ENCODE peak calls at places on chromosomes 12 and 14, in four cellular contexts. One of them, this sample, is unnamed.

GRCh38 chr12:86838709-86839108 is 582.5 kb upstream of the MGAT4C start:
- DNase-seq in heart left ventricle: no peak
- DNase-seq in CD4-positive, alpha-beta T cell: no peak
- DNase-seq in vagina: no peak
- DNase-seq in this sample: no peak

GRCh38 chr12:111242190-111242589 is 126.7 kb downstream of the PHETA1 start:
- DNase-seq in vagina: no peak
- DNase-seq in CD4-positive, alpha-beta T cell: no peak
- DNase-seq in heart left ventricle: no peak
- DNase-seq in this sample: no peak

GRCh38 chr12:11031307-11031706 is at the start of gene TAS2R31:
- DNase-seq in CD4-positive, alpha-beta T cell: no peak
- DNase-seq in heart left ventricle: no peak
- DNase-seq in vagina: no peak
- DNase-seq in this sample: no peak

GRCh38 chr14:93962701-93963601 is 13.4 kb downstream of the ASB2 start:
- DNase-seq in heart left ventricle: no peak
- DNase-seq in vagina: no peak
- DNase-seq in CD4-positive, alpha-beta T cell: peak
- DNase-seq in this sample: no peak

GRCh38 chr14:104968153-104968527 is 10.0 kb downstream of the AHNAK2 start:
- DNase-seq in heart left ventricle: peak
- DNase-seq in CD4-positive, alpha-beta T cell: no peak
- DNase-seq in vagina: no peak
- DNase-seq in this sample: peak

GRCh38 chr14:73896521-73896920 is 9.9 kb downstream of the ZNF410 start:
- DNase-seq in heart left ventricle: no peak
- DNase-seq in vagina: no peak
- DNase-seq in CD4-positive, alpha-beta T cell: no peak
- DNase-seq in this sample: no peak

GRCh38 chr12:4910502-4911315 is 1.0 kb downstream of the KCNA1 start:
- DNase-seq in heart left ventricle: no peak
- DNase-seq in CD4-positive, alpha-beta T cell: no peak
- DNase-seq in vagina: no peak
- DNase-seq in this sample: no peak

GRCh38 chr14:103679351-103679750 is 35.9 kb downstream of the XRCC3 start:
- DNase-seq in vagina: no peak
- DNase-seq in heart left ventricle: peak
- DNase-seq in CD4-positive, alpha-beta T cell: peak
- DNase-seq in this sample: no peak

GRCh38 chr14:69882915-69883314 is 3.7 kb downstream of the SMOC1 start:
- DNase-seq in CD4-positive, alpha-beta T cell: no peak
- DNase-seq in vagina: no peak
- DNase-seq in heart left ventricle: no peak
- DNase-seq in this sample: no peak

GRCh38 chr14:95337052-95337595 is 17.4 kb upstream of the CLMN start:
- DNase-seq in vagina: no peak
- DNase-seq in CD4-positive, alpha-beta T cell: no peak
- DNase-seq in heart left ventricle: no peak
- DNase-seq in this sample: no peak

GRCh38 chr12:121602766-121603165 is 21.9 kb upstream of the KDM2B start:
- DNase-seq in heart left ventricle: no peak
- DNase-seq in vagina: no peak
- DNase-seq in CD4-positive, alpha-beta T cell: no peak
- DNase-seq in this sample: no peak

GRCh38 chr12:97148941-97149559 is 242.0 kb downstream of the NEDD1 start:
- DNase-seq in CD4-positive, alpha-beta T cell: peak
- DNase-seq in vagina: no peak
- DNase-seq in heart left ventricle: peak
- DNase-seq in this sample: no peak

GRCh38 chr12:117680311-117680710 is 288.5 kb downstream of the KSR2 start:
- DNase-seq in vagina: no peak
- DNase-seq in heart left ventricle: no peak
- DNase-seq in CD4-positive, alpha-beta T cell: no peak
- DNase-seq in this sample: no peak

GRCh38 chr12:24820872-24821271 is 128.0 kb downstream of the BCAT1 start:
- DNase-seq in heart left ventricle: no peak
- DNase-seq in vagina: no peak
- DNase-seq in CD4-positive, alpha-beta T cell: no peak
- DNase-seq in this sample: no peak

GRCh38 chr14:103108749-103109207 is 14.3 kb downstream of the EXOC3L4 start:
- DNase-seq in heart left ventricle: no peak
- DNase-seq in vagina: no peak
- DNase-seq in CD4-positive, alpha-beta T cell: no peak
- DNase-seq in this sample: no peak

GRCh38 chr14:72714094-72714493 is 179.8 kb downstream of the DPF3 start:
- DNase-seq in heart left ventricle: no peak
- DNase-seq in vagina: no peak
- DNase-seq in CD4-positive, alpha-beta T cell: peak
- DNase-seq in this sample: no peak

GRCh38 chr14:47715330-47715729 is 39.9 kb upstream of the MDGA2 start:
- DNase-seq in CD4-positive, alpha-beta T cell: no peak
- DNase-seq in heart left ventricle: no peak
- DNase-seq in vagina: no peak
- DNase-seq in this sample: no peak

GRCh38 chr12:89085421-89085820 is 266.9 kb downstream of the DUSP6 start:
- DNase-seq in CD4-positive, alpha-beta T cell: no peak
- DNase-seq in vagina: no peak
- DNase-seq in heart left ventricle: peak
- DNase-seq in this sample: no peak

GRCh38 chr12:122064034-122064777 is 14.3 kb upstream of the MLXIP start:
- DNase-seq in heart left ventricle: peak
- DNase-seq in vagina: no peak
- DNase-seq in CD4-positive, alpha-beta T cell: peak
- DNase-seq in this sample: peak

GRCh38 chr12:93805736-93806141 is 128.6 kb downstream of the CRADD start:
- DNase-seq in vagina: no peak
- DNase-seq in heart left ventricle: no peak
- DNase-seq in CD4-positive, alpha-beta T cell: no peak
- DNase-seq in this sample: no peak

GRCh38 chr14:85617799-85618198 is 87.9 kb downstream of the FLRT2 start:
- DNase-seq in heart left ventricle: no peak
- DNase-seq in CD4-positive, alpha-beta T cell: no peak
- DNase-seq in vagina: no peak
- DNase-seq in this sample: no peak

GRCh38 chr14:65241125-65241752 is 138.9 kb upstream of the MAX start:
- DNase-seq in CD4-positive, alpha-beta T cell: no peak
- DNase-seq in heart left ventricle: no peak
- DNase-seq in vagina: no peak
- DNase-seq in this sample: no peak

GRCh38 chr14:65239143-65239672 is 136.9 kb upstream of the MAX start:
- DNase-seq in heart left ventricle: no peak
- DNase-seq in vagina: no peak
- DNase-seq in CD4-positive, alpha-beta T cell: no peak
- DNase-seq in this sample: peak

GRCh38 chr14:65238456-65238855 is 136.1 kb upstream of the MAX start:
- DNase-seq in CD4-positive, alpha-beta T cell: no peak
- DNase-seq in vagina: no peak
- DNase-seq in heart left ventricle: no peak
- DNase-seq in this sample: no peak

GRCh38 chr14:65237956-65238355 is 135.6 kb upstream of the MAX start:
- DNase-seq in CD4-positive, alpha-beta T cell: no peak
- DNase-seq in vagina: no peak
- DNase-seq in heart left ventricle: no peak
- DNase-seq in this sample: no peak

DNA sequence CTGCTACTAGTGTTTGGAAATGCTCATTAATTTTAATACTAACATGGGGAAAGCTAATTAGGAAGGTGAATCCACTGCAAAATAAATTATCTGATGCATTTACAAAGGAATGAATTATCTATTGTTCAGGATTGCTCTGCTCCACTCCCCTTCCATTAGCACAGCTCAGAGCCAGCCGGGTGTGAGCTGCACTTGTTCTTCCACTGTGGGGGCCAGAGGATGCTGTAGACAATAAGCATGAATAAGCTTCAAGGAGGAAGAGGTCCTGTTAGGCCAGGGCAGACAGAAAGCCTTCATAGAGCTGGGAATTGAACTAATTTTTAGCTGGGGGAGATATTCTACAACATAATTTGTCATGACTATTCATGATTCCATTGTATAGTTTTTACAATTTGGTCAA is 137.6 kb upstream of the MAX start:
- DNase-seq in vagina: no peak
- DNase-seq in CD4-positive, alpha-beta T cell: no peak
- DNase-seq in heart left ventricle: no peak
- DNase-seq in this sample: no peak
- H3K27ac ChIP-seq in vagina: no peak
- H3K27ac ChIP-seq in CD4-positive, alpha-beta T cell: no peak
- H3K27ac ChIP-seq in heart left ventricle: no peak
- H3K27ac ChIP-seq in this sample: no peak

GRCh38 chr12:15892645-15893259 is 10.6 kb downstream of the STRAP start:
- DNase-seq in vagina: no peak
- DNase-seq in CD4-positive, alpha-beta T cell: no peak
- DNase-seq in heart left ventricle: no peak
- DNase-seq in this sample: no peak
- TF ChIP-seq CTCF in vagina: no peak
- TF ChIP-seq CTCF in CD4-positive, alpha-beta T cell: no peak
- TF ChIP-seq CTCF in heart left ventricle: no peak
- TF ChIP-seq CTCF in this sample: no peak

GRCh38 chr14:90570463-90570860 is 173.6 kb downstream of the CALM1 start:
- DNase-seq in heart left ventricle: no peak
- DNase-seq in vagina: no peak
- DNase-seq in CD4-positive, alpha-beta T cell: no peak
- DNase-seq in this sample: no peak
- H3K27ac ChIP-seq in heart left ventricle: no peak
- H3K27ac ChIP-seq in vagina: no peak
- H3K27ac ChIP-seq in CD4-positive, alpha-beta T cell: no peak
- H3K27ac ChIP-seq in this sample: no peak

GRCh38 chr12:115949675-115950074 is 327.8 kb downstream of the MED13L start:
- DNase-seq in CD4-positive, alpha-beta T cell: no peak
- DNase-seq in heart left ventricle: no peak
- DNase-seq in vagina: no peak
- DNase-seq in this sample: no peak

GRCh38 chr12:115950959-115951358 is 326.5 kb downstream of the MED13L start:
- DNase-seq in heart left ventricle: no peak
- DNase-seq in CD4-positive, alpha-beta T cell: no peak
- DNase-seq in vagina: no peak
- DNase-seq in this sample: no peak

GRCh38 chr12:115956236-115956635 is 321.3 kb downstream of the MED13L start:
- DNase-seq in CD4-positive, alpha-beta T cell: no peak
- DNase-seq in heart left ventricle: no peak
- DNase-seq in vagina: no peak
- DNase-seq in this sample: no peak

GRCh38 chr12:115953450-115953849 is 324.0 kb downstream of the MED13L start:
- DNase-seq in vagina: no peak
- DNase-seq in CD4-positive, alpha-beta T cell: no peak
- DNase-seq in heart left ventricle: no peak
- DNase-seq in this sample: no peak

DNA sequence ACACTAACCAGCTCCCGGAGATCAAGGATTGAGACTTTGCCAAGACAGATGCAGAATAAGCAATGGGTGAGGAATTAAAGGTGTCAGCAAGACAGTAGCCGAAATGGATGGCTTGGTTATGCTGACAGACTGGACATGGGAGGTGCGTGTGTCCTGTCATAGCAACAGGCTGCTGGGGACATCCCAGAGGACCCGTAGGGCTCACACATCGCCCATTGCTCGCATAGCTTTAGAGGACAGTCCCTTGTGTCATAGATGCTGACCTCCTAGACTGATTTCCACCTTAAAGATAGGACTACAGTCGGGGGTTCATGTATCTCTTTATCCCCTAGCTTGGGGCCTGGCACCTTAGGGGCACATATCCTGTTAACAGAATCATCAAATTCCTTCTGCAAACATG is 324.5 kb downstream of the MED13L start:
- DNase-seq in CD4-positive, alpha-beta T cell: no peak
- DNase-seq in heart left ventricle: no peak
- DNase-seq in vagina: no peak
- DNase-seq in this sample: no peak
- TF ChIP-seq CTCF in CD4-positive, alpha-beta T cell: no peak
- TF ChIP-seq CTCF in heart left ventricle: no peak
- TF ChIP-seq CTCF in vagina: no peak
- TF ChIP-seq CTCF in this sample: no peak

DNA sequence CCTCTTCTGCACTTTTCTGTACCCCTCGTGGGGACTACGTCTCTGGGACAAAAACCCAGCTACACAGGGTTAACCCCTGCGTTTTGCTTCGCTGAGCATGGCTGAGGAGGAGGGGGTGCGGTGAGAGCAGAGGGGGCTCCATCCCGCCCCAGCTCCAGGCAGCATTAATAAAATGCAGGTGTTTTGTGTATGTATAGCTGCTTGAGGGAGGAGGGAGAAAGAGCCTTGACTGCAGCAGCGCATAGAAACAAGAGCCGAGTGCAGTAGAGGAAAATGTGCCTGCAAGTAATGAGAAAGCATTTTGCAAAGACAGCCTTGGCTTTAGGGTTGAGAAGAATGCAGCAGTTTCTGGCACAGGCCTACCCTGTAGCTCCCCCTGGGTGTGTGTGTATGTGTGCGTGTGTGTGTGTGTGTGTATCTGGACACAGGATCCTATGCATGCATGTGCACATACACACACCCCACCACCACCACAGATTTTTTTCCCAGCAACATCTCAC is 103.9 kb downstream of the ZFP36L1 start:
- DNase-seq in heart left ventricle: no peak
- DNase-seq in vagina: no peak
- DNase-seq in CD4-positive, alpha-beta T cell: no peak
- DNase-seq in this sample: no peak
- H3K27ac ChIP-seq in heart left ventricle: no peak
- H3K27ac ChIP-seq in vagina: peak
- H3K27ac ChIP-seq in CD4-positive, alpha-beta T cell: no peak
- H3K27ac ChIP-seq in this sample: no peak

DNA sequence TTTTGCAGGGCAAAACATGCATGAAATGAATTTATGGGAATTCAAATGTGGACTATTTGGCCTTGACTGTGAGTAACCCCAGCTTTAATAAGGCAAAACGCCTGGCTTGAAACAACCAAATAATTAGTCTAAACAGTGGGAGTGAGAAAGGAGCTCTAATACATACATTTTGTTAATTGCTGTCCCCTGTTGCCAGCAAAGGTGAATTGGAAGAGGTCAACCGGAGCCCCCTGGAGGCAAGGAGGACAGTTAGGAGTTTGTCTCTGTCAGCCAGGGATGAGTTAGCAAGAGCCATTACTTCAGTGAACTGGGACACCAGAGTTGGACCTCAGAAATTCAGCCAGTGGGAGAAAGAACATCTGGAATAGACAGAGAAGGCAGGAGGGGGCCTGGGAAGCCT is 17.4 kb downstream of the KRT76 start:
- DNase-seq in vagina: no peak
- DNase-seq in heart left ventricle: no peak
- DNase-seq in CD4-positive, alpha-beta T cell: no peak
- DNase-seq in this sample: no peak
- TF ChIP-seq CTCF in vagina: no peak
- TF ChIP-seq CTCF in heart left ventricle: no peak
- TF ChIP-seq CTCF in CD4-positive, alpha-beta T cell: no peak
- TF ChIP-seq CTCF in this sample: no peak

DNA sequence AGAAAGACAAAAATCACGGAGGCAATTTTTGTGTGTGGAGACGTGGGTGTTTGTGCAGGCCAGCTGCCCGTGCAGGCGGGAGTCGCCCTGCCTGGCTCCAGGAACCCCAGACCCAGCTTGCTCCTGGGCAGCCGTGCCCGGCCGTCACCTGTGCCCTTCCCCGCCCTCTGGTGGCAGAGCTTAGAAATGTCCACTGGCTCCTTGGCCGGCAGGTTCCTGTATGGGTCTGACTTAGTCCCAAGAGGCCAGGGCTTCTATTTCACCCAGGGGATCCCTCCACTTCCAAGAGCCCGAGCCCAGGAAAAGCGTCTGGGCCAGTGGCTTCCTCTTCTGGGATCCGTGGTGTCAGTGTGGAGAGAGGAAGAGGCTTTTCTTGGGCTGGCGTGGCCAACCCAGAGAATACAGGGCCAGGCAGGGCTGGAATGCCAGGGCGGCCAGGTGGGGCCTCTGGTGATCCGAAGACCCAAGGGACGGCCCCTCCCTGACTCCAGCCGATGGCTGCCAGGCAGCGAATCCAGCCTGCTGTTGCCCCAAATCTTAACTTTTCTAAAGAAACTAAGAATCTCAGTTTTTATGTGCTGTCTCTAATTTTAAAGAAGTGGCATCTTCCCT is 120.9 kb downstream of the TMEM132C start:
- DNase-seq in heart left ventricle: peak
- DNase-seq in vagina: no peak
- DNase-seq in CD4-positive, alpha-beta T cell: no peak
- DNase-seq in this sample: peak
- H3K27ac ChIP-seq in heart left ventricle: no peak
- H3K27ac ChIP-seq in vagina: peak
- H3K27ac ChIP-seq in CD4-positive, alpha-beta T cell: no peak
- H3K27ac ChIP-seq in this sample: peak